ENCODE peak calls at places on chromosome 9, in six cellular contexts. F, U, E, L, R and M are unnamed samples.

GRCh38 chr9:123749580-123750202 is 180.2 kb downstream of the DENND1A start:
- DNase-seq in U (no peak), E (no peak), F (no peak), R (no peak), L (no peak), M (no peak)

GRCh38 chr9:2013688-2014087 is 1.5 kb upstream of the SMARCA2 start:
- DNase-seq in E (no peak), U (no peak), F (peak; percentile 77), L (no peak), R (no peak), M (peak; percentile 56)

GRCh38 chr9:134535171-134535570 is 106.4 kb upstream of the COL5A1 start:
- DNase-seq in F (no peak), L (no peak), R (no peak), U (no peak), E (no peak), M (no peak)

GRCh38 chr9:89410709-89411111 is 87.2 kb downstream of the SEMA4D start:
- DNase-seq in E (no peak), L (peak; percentile 6), R (no peak), U (no peak), F (peak; percentile 3), M (no peak)

GRCh38 chr9:78982849-78983248 is 588.9 kb upstream of the TLE4 start:
- DNase-seq in F (peak; percentile 52), E (no peak), U (no peak), R (peak; percentile 96), L (no peak), M (no peak)

GRCh38 chr9:16542290-16542689 is 328.2 kb downstream of the BNC2 start:
- DNase-seq in U (peak; percentile 11), F (no peak), R (peak; percentile 27), L (no peak), E (no peak), M (no peak)

GRCh38 chr9:90124961-90125360 is 517.7 kb downstream of the DIRAS2 start:
- DNase-seq in F (no peak), E (no peak), L (no peak), U (no peak), R (no peak), M (no peak)

GRCh38 chr9:109315889-109316640 is 4.8 kb downstream of the EPB41L4B start:
- DNase-seq in U (no peak), R (peak; percentile 96), L (no peak), F (peak; percentile 7), E (peak; percentile 61), M (peak; percentile 61)

GRCh38 chr9:97848582-97849237 is 4.3 kb upstream of the FOXE1 start:
- DNase-seq in U (peak; percentile 20), F (no peak), R (no peak), L (no peak), E (peak; percentile 72), M (no peak)

GRCh38 chr9:78122631-78123030 is 91.0 kb upstream of the GNAQ start:
- DNase-seq in R (no peak), U (no peak), F (peak; percentile 74), E (no peak), L (no peak), M (no peak)

GRCh38 chr9:16158063-16158462 is 605.2 kb downstream of the CCDC171 start:
- DNase-seq in F (no peak), L (no peak), U (no peak), E (no peak), R (no peak), M (no peak)

GRCh38 chr9:38117646-38118045 is 48.6 kb upstream of the SHB start:
- DNase-seq in R (no peak), U (no peak), E (no peak), F (no peak), L (no peak), M (no peak)

GRCh38 chr9:89246840-89247239 is 64.2 kb upstream of the CKS2 start:
- DNase-seq in F (no peak), U (no peak), E (no peak), R (no peak), L (no peak), M (no peak)

GRCh38 chr9:31824860-31825259 is 559.6 kb upstream of the ACO1 start:
- DNase-seq in R (no peak), U (peak; percentile 1), L (no peak), F (no peak), E (no peak), M (no peak)

GRCh38 chr9:128916204-128916603 is 4.6 kb upstream of the PHYHD1 start:
- DNase-seq in E (peak; percentile 50), F (no peak), R (no peak), U (no peak), L (no peak), M (no peak)

GRCh38 chr9:132241840-132242620 is 80.2 kb downstream of the NTNG2 start:
- DNase-seq in E (no peak), R (no peak), U (peak; percentile 49), F (no peak), L (peak; percentile 35), M (no peak)

GRCh38 chr9:135788576-135789300 is 86.8 kb downstream of the KCNT1 start:
- DNase-seq in F (no peak), E (no peak), L (no peak), R (no peak), U (no peak), M (no peak)

GRCh38 chr9:111622626-111623025 is 8.5 kb upstream of the DNAJC25 start:
- DNase-seq in U (peak; percentile 56), F (peak; percentile 68), E (no peak), R (peak; percentile 86), L (no peak), M (peak; percentile 69)

GRCh38 chr9:129408535-129409215 is 212.2 kb downstream of the C9orf50 start:
- DNase-seq in L (no peak), U (no peak), R (no peak), F (no peak), E (no peak), M (no peak)